ENCODE peak calls at places on chromosome 15, in five cellular contexts. One of them, this sample, is unnamed.

GRCh38 chr15:56869573-56869972 is 48.9 kb upstream of the TCF12 start:
- DNase-seq in fibroblast of villous mesenchyme: peak; percentile 9
- DNase-seq in spleen: no peak
- DNase-seq in AG09309: no peak
- DNase-seq in NB4: peak; percentile 53
- DNase-seq in this sample: peak; percentile 49

GRCh38 chr15:36501063-36501678 is 78.3 kb upstream of the CDIN1 start:
- DNase-seq in fibroblast of villous mesenchyme: peak; percentile 66
- DNase-seq in spleen: no peak
- DNase-seq in AG09309: peak; percentile 64
- DNase-seq in NB4: peak; percentile 57
- DNase-seq in this sample: peak; percentile 88

GRCh38 chr15:33194704-33195261 is at the start of gene FMN1:
- DNase-seq in fibroblast of villous mesenchyme: peak; percentile 88
- DNase-seq in spleen: peak; percentile 96
- DNase-seq in AG09309: peak; percentile 55
- DNase-seq in NB4: peak; percentile 9
- DNase-seq in this sample: peak; percentile 89

GRCh38 chr15:37019479-37020433 is 80.6 kb downstream of the MEIS2 start:
- DNase-seq in fibroblast of villous mesenchyme: peak; percentile 90
- DNase-seq in spleen: no peak
- DNase-seq in AG09309: no peak
- DNase-seq in NB4: no peak
- DNase-seq in this sample: peak; percentile 70

GRCh38 chr15:96336643-96337353 is 6.3 kb downstream of the NR2F2 start:
- DNase-seq in fibroblast of villous mesenchyme: no peak
- DNase-seq in spleen: no peak
- DNase-seq in AG09309: no peak
- DNase-seq in NB4: no peak
- DNase-seq in this sample: peak; percentile 46

GRCh38 chr15:71657141-71657540 is 153.2 kb upstream of the NR2E3 start:
- DNase-seq in fibroblast of villous mesenchyme: no peak
- DNase-seq in spleen: no peak
- DNase-seq in AG09309: no peak
- DNase-seq in NB4: no peak
- DNase-seq in this sample: no peak

GRCh38 chr15:33279613-33280205 is 31.1 kb upstream of the RYR3 start:
- DNase-seq in fibroblast of villous mesenchyme: peak; percentile 3
- DNase-seq in spleen: no peak
- DNase-seq in AG09309: no peak
- DNase-seq in NB4: no peak
- DNase-seq in this sample: no peak

GRCh38 chr15:58070801-58071418 is 5.4 kb upstream of the ALDH1A2 start:
- DNase-seq in fibroblast of villous mesenchyme: peak; percentile 69
- DNase-seq in spleen: peak; percentile 74
- DNase-seq in AG09309: peak; percentile 8
- DNase-seq in NB4: peak; percentile 65
- DNase-seq in this sample: peak; percentile 72

GRCh38 chr15:27358751-27359434 is 387.9 kb downstream of the GABRG3 start:
- DNase-seq in fibroblast of villous mesenchyme: no peak
- DNase-seq in spleen: no peak
- DNase-seq in AG09309: no peak
- DNase-seq in NB4: peak; percentile 54
- DNase-seq in this sample: peak; percentile 1

GRCh38 chr15:81939604-81940440 is 106.0 kb downstream of the MEX3B start:
- DNase-seq in fibroblast of villous mesenchyme: peak; percentile 44
- DNase-seq in spleen: no peak
- DNase-seq in AG09309: no peak
- DNase-seq in NB4: peak; percentile 74
- DNase-seq in this sample: peak; percentile 70

GRCh38 chr15:64842099-64842940 is 605 bp downstream of the PLEKHO2 start:
- DNase-seq in fibroblast of villous mesenchyme: peak; percentile 42
- DNase-seq in spleen: no peak
- DNase-seq in AG09309: no peak
- DNase-seq in NB4: peak; percentile 46
- DNase-seq in this sample: peak; percentile 49

GRCh38 chr15:38220874-38221273 is 31.8 kb upstream of the SPRED1 start:
- DNase-seq in fibroblast of villous mesenchyme: no peak
- DNase-seq in spleen: no peak
- DNase-seq in AG09309: no peak
- DNase-seq in NB4: no peak
- DNase-seq in this sample: no peak

GRCh38 chr15:75232252-75232813 is 25.8 kb upstream of the GOLGA6C start:
- DNase-seq in fibroblast of villous mesenchyme: no peak
- DNase-seq in spleen: peak; percentile 29
- DNase-seq in AG09309: no peak
- DNase-seq in NB4: no peak
- DNase-seq in this sample: no peak

GRCh38 chr15:100710213-100710612 is 107.8 kb downstream of the ASB7 start:
- DNase-seq in fibroblast of villous mesenchyme: no peak
- DNase-seq in spleen: no peak
- DNase-seq in AG09309: no peak
- DNase-seq in NB4: no peak
- DNase-seq in this sample: no peak

GRCh38 chr15:51048308-51048707 is 46.4 kb downstream of the TNFAIP8L3 start:
- DNase-seq in fibroblast of villous mesenchyme: no peak
- DNase-seq in spleen: no peak
- DNase-seq in AG09309: no peak
- DNase-seq in NB4: peak; percentile 82
- DNase-seq in this sample: no peak

GRCh38 chr15:43420876-43421275 is 50.0 kb downstream of the TUBGCP4 start:
- DNase-seq in fibroblast of villous mesenchyme: no peak
- DNase-seq in spleen: no peak
- DNase-seq in AG09309: no peak
- DNase-seq in NB4: no peak
- DNase-seq in this sample: no peak

GRCh38 chr15:34701536-34701935 is 53.3 kb downstream of the GJD2 start:
- DNase-seq in fibroblast of villous mesenchyme: no peak
- DNase-seq in spleen: no peak
- DNase-seq in AG09309: no peak
- DNase-seq in NB4: no peak
- DNase-seq in this sample: no peak

GRCh38 chr15:57035664-57036063 is 117.2 kb downstream of the TCF12 start:
- DNase-seq in fibroblast of villous mesenchyme: no peak
- DNase-seq in spleen: no peak
- DNase-seq in AG09309: no peak
- DNase-seq in NB4: no peak
- DNase-seq in this sample: no peak

GRCh38 chr15:85667491-85668424 is 127.0 kb downstream of the KLHL25 start:
- DNase-seq in fibroblast of villous mesenchyme: peak; percentile 98
- DNase-seq in spleen: no peak
- DNase-seq in AG09309: peak; percentile 96
- DNase-seq in NB4: peak; percentile 67
- DNase-seq in this sample: peak; percentile 99
- H3K4me3 ChIP-seq in fibroblast of villous mesenchyme: no peak overlapping the region
- H3K4me3 ChIP-seq in spleen: no peak overlapping the region
- H3K4me3 ChIP-seq in AG09309: no peak overlapping the region
- H3K4me3 ChIP-seq in NB4: no peak overlapping the region
- H3K4me3 ChIP-seq in this sample: peak overlapping the region; percentile 11

GRCh38 chr15:90603893-90604292 is 74.2 kb downstream of the CRTC3 start:
- DNase-seq in fibroblast of villous mesenchyme: peak; percentile 27
- DNase-seq in spleen: peak; percentile 81
- DNase-seq in AG09309: no peak
- DNase-seq in NB4: peak; percentile 59
- DNase-seq in this sample: peak; percentile 57
- TF ChIP-seq CTCF in fibroblast of villous mesenchyme: peak; percentile 54
- TF ChIP-seq CTCF in spleen: peak; percentile 44
- TF ChIP-seq CTCF in AG09309: peak; percentile 53
- TF ChIP-seq CTCF in NB4: peak; percentile 68
- TF ChIP-seq CTCF in this sample: peak; percentile 57

DNA sequence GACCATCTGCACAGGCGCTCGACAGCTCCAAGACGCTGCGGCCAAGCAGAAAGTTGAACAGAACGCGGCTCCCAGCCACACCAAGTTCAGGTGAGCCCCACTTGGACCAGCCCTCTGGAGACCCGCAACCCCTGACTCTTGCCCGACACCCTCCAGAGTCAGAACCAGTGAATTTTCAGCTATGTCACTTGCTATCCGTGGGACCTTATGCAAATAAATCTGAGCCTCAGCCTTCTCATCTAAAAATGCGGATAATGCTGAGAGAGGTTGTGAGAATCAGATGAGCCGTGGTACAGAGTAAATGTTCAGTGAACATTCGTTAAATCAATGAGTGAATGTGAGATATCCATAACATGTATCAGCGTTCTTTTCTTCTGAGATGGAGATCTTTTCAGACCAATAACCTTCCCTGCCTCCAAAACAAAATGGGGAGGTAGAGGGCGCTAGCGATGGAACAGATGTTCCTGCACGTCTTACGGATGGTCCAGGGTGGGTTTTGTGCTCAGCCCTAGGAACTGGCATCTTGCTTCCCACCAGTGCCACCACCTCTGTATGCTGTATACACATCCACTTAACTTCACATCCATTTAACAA is 524 bp downstream of the MRPS11 start:
- DNase-seq in fibroblast of villous mesenchyme: peak; percentile 12
- DNase-seq in spleen: no peak
- DNase-seq in AG09309: no peak
- DNase-seq in NB4: peak; percentile 52
- DNase-seq in this sample: peak; percentile 21
- H3K4me3 ChIP-seq in fibroblast of villous mesenchyme: peak overlapping the region; percentile 91
- H3K4me3 ChIP-seq in spleen: peak overlapping the region; percentile 95
- H3K4me3 ChIP-seq in AG09309: peak overlapping the region; percentile 98
- H3K4me3 ChIP-seq in NB4: peak overlapping the region; percentile 86
- H3K4me3 ChIP-seq in this sample: peak overlapping the region; percentile 83

GRCh38 chr15:92631721-92632120 is 23.9 kb downstream of the FAM174B start:
- DNase-seq in fibroblast of villous mesenchyme: no peak
- DNase-seq in spleen: peak; percentile 17
- DNase-seq in AG09309: no peak
- DNase-seq in NB4: no peak
- DNase-seq in this sample: no peak
- TF ChIP-seq CTCF in fibroblast of villous mesenchyme: peak; percentile 16
- TF ChIP-seq CTCF in spleen: no peak
- TF ChIP-seq CTCF in AG09309: no peak
- TF ChIP-seq CTCF in NB4: peak; percentile 13
- TF ChIP-seq CTCF in this sample: no peak

GRCh38 chr15:68112711-68113110 is 58.6 kb downstream of the PIAS1 start:
- DNase-seq in fibroblast of villous mesenchyme: no peak
- DNase-seq in spleen: no peak
- DNase-seq in AG09309: peak; percentile 1
- DNase-seq in NB4: no peak
- DNase-seq in this sample: no peak

GRCh38 chr15:68113273-68113672 is 59.2 kb downstream of the PIAS1 start:
- DNase-seq in fibroblast of villous mesenchyme: peak; percentile 65
- DNase-seq in spleen: no peak
- DNase-seq in AG09309: peak; percentile 0
- DNase-seq in NB4: peak; percentile 7
- DNase-seq in this sample: peak; percentile 36

GRCh38 chr15:68114356-68114755 is 60.2 kb downstream of the PIAS1 start:
- DNase-seq in fibroblast of villous mesenchyme: peak; percentile 43
- DNase-seq in spleen: no peak
- DNase-seq in AG09309: no peak
- DNase-seq in NB4: peak; percentile 16
- DNase-seq in this sample: peak; percentile 37

GRCh38 chr15:68113751-68114150 is 59.6 kb downstream of the PIAS1 start:
- DNase-seq in fibroblast of villous mesenchyme: no peak
- DNase-seq in spleen: no peak
- DNase-seq in AG09309: no peak
- DNase-seq in NB4: peak; percentile 19
- DNase-seq in this sample: no peak

DNA sequence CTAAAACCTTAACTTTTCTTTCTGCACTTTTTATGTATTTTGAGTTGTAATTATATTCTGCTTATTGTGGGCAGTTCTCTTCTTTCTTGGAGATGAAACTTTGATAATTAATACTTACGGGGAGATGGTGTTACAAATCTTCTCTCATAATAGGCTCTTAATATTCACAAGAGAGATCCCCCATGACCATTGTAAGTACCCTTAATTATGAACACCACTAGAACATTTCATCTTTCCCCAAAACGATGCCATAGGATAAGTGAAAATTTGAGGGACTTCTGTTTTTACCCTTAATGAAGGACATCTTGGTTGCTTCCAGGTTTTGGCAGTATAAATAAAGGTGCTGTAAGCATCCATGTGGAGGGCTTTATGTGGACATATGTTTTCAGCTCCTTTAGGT is 60.7 kb downstream of the PIAS1 start:
- DNase-seq in fibroblast of villous mesenchyme: no peak
- DNase-seq in spleen: no peak
- DNase-seq in AG09309: no peak
- DNase-seq in NB4: no peak
- DNase-seq in this sample: no peak
- H3K4me3 ChIP-seq in fibroblast of villous mesenchyme: peak overlapping the region; percentile 48
- H3K4me3 ChIP-seq in spleen: no peak overlapping the region
- H3K4me3 ChIP-seq in AG09309: no peak overlapping the region
- H3K4me3 ChIP-seq in NB4: no peak overlapping the region
- H3K4me3 ChIP-seq in this sample: peak overlapping the region; percentile 51

GRCh38 chr15:92277776-92278175 is 115.9 kb upstream of the ST8SIA2 start:
- DNase-seq in fibroblast of villous mesenchyme: no peak
- DNase-seq in spleen: no peak
- DNase-seq in AG09309: peak; percentile 2
- DNase-seq in NB4: peak; percentile 30
- DNase-seq in this sample: no peak
- TF ChIP-seq CTCF in fibroblast of villous mesenchyme: no peak
- TF ChIP-seq CTCF in spleen: no peak
- TF ChIP-seq CTCF in AG09309: peak; percentile 38
- TF ChIP-seq CTCF in NB4: peak; percentile 47
- TF ChIP-seq CTCF in this sample: no peak

GRCh38 chr15:67063689-67064606 is 1.5 kb upstream of the SMAD3 start:
- DNase-seq in fibroblast of villous mesenchyme: peak; percentile 73
- DNase-seq in spleen: no peak
- DNase-seq in AG09309: no peak
- DNase-seq in NB4: peak; percentile 94
- DNase-seq in this sample: no peak
- H3K4me3 ChIP-seq in fibroblast of villous mesenchyme: peak overlapping the region; percentile 98
- H3K4me3 ChIP-seq in spleen: no peak overlapping the region
- H3K4me3 ChIP-seq in AG09309: no peak overlapping the region
- H3K4me3 ChIP-seq in NB4: peak overlapping the region; percentile 64
- H3K4me3 ChIP-seq in this sample: no peak overlapping the region

GRCh38 chr15:63497642-63498100 is 6.7 kb upstream of the USP3 start:
- DNase-seq in fibroblast of villous mesenchyme: peak; percentile 79
- DNase-seq in spleen: peak; percentile 93
- DNase-seq in AG09309: no peak
- DNase-seq in NB4: peak; percentile 93
- DNase-seq in this sample: no peak

GRCh38 chr15:63498815-63499549 is 5.4 kb upstream of the USP3 start:
- DNase-seq in fibroblast of villous mesenchyme: no peak
- DNase-seq in spleen: peak; percentile 81
- DNase-seq in AG09309: no peak
- DNase-seq in NB4: no peak
- DNase-seq in this sample: no peak

GRCh38 chr15:63501256-63502089 is 2.9 kb upstream of the USP3 start:
- DNase-seq in fibroblast of villous mesenchyme: peak; percentile 86
- DNase-seq in spleen: peak; percentile 90
- DNase-seq in AG09309: peak; percentile 85
- DNase-seq in NB4: no peak
- DNase-seq in this sample: peak; percentile 96

GRCh38 chr15:63500265-63501250 is 3.8 kb upstream of the USP3 start:
- DNase-seq in fibroblast of villous mesenchyme: no peak
- DNase-seq in spleen: no peak
- DNase-seq in AG09309: no peak
- DNase-seq in NB4: no peak
- DNase-seq in this sample: no peak

DNA sequence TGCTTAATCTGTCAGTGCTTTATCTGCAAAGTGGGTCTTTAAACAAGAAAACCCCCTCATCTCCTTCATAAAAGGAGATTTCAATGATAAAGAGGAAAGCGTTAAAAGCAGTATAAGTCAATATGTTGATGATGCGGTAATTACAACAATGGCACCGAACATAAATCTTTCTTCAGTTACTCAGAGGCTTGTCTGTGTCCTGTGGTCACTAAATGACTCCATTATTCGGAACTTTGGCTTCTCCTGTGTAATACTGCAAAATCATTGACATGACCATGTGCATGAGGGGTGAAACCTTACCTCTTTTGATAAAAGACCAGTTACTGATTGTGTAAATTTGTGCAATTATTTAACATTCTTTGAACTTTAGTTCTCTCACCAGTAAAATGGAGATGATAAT is 4.8 kb upstream of the USP3 start:
- DNase-seq in fibroblast of villous mesenchyme: no peak
- DNase-seq in spleen: no peak
- DNase-seq in AG09309: no peak
- DNase-seq in NB4: no peak
- DNase-seq in this sample: no peak
- TF ChIP-seq CTCF in fibroblast of villous mesenchyme: no peak
- TF ChIP-seq CTCF in spleen: no peak
- TF ChIP-seq CTCF in AG09309: no peak
- TF ChIP-seq CTCF in NB4: no peak
- TF ChIP-seq CTCF in this sample: no peak